ENCODE peak calls at places on chromosomes 5 and 9, in four cellular contexts. N is K562, L is A549, R is HL-60. T is an unnamed sample.

GRCh38 chr5:82307431-82307830 is 29.3 kb upstream of the RPS23 start:
- DNase-seq in R (no peak), N (no peak), L (no peak), T (no peak)

GRCh38 chr9:70902705-70903131 is 218.7 kb downstream of the TRPM3 start:
- DNase-seq in R (no peak), N (no peak), L (peak; percentile 2), T (peak; percentile 78)

GRCh38 chr5:102863058-102863457 is 108.0 kb downstream of the PAM start:
- DNase-seq in R (no peak), N (no peak), L (no peak), T (no peak)

GRCh38 chr9:2749485-2749884 is 32.2 kb downstream of the KCNV2 start:
- DNase-seq in N (no peak), R (no peak), L (no peak), T (no peak)

GRCh38 chr5:181053760-181054122 is 13.7 kb downstream of the BTNL9 start:
- DNase-seq in L (no peak), N (no peak), R (no peak), T (no peak)

GRCh38 chr5:143730112-143730801 is 81.7 kb upstream of the HMHB1 start:
- DNase-seq in R (no peak), N (no peak), L (no peak), T (no peak)

GRCh38 chr5:112232651-112233050 is 186.4 kb downstream of the EPB41L4A start:
- DNase-seq in L (no peak), R (no peak), N (no peak), T (no peak)

GRCh38 chr9:71909887-71910601 is 949 bp downstream of the ABHD17B start:
- DNase-seq in N (peak; percentile 27), R (peak; percentile 44), L (peak; percentile 46), T (peak; percentile 36)

GRCh38 chr9:135491764-135492163 is 8.7 kb upstream of the MRPS2 start:
- DNase-seq in R (no peak), L (no peak), N (no peak), T (no peak)

GRCh38 chr9:1073497-1073896 is 23.3 kb downstream of the DMRT2 start:
- DNase-seq in N (no peak), R (no peak), L (no peak), T (no peak)

GRCh38 chr5:31757813-31758212 is 118.9 kb downstream of the PDZD2 start:
- DNase-seq in N (no peak), R (no peak), L (no peak), T (no peak)

GRCh38 chr5:43769576-43770352 is 166.8 kb downstream of the NNT start:
- DNase-seq in N (no peak), L (no peak), R (no peak), T (no peak)

GRCh38 chr5:89930591-89931383 is 478.8 kb downstream of the CETN3 start:
- DNase-seq in L (no peak), R (no peak), N (no peak), T (peak; percentile 59)

GRCh38 chr5:53323511-53323910 is 156.9 kb upstream of the FST start:
- DNase-seq in L (no peak), R (no peak), N (no peak), T (peak; percentile 56)

GRCh38 chr5:1412621-1413020 is 32.6 kb downstream of the SLC6A3 start:
- DNase-seq in R (no peak), L (no peak), N (no peak), T (no peak)

GRCh38 chr5:159377653-159378052 is 47.4 kb upstream of the IL12B start:
- DNase-seq in N (no peak), R (no peak), L (no peak), T (no peak)

GRCh38 chr9:69380811-69381210 is 55.8 kb downstream of the ENTREP1 start:
- DNase-seq in N (no peak), R (no peak), L (no peak), T (no peak)

GRCh38 chr5:178467261-178468195 is 122.7 kb downstream of the COL23A1 start:
- DNase-seq in L (no peak), R (peak; percentile 88), N (no peak), T (peak; percentile 22)

GRCh38 chr5:146042628-146043279 is 62.6 kb downstream of the PLAC8L1 start:
- DNase-seq in L (no peak), N (peak; percentile 58), R (no peak), T (peak; percentile 92)

GRCh38 chr5:113274836-113275414 is 159.9 kb downstream of the TSSK1B start:
- DNase-seq in L (no peak), N (no peak), R (no peak), T (no peak)

GRCh38 chr5:163089926-163090325 is 347.5 kb upstream of the CCNG1 start:
- DNase-seq in N (no peak), R (no peak), L (no peak), T (no peak)

GRCh38 chr5:139458580-139459407 is 3.7 kb downstream of the ECSCR start:
- DNase-seq in N (no peak), L (no peak), R (peak; percentile 38), T (no peak)

DNA sequence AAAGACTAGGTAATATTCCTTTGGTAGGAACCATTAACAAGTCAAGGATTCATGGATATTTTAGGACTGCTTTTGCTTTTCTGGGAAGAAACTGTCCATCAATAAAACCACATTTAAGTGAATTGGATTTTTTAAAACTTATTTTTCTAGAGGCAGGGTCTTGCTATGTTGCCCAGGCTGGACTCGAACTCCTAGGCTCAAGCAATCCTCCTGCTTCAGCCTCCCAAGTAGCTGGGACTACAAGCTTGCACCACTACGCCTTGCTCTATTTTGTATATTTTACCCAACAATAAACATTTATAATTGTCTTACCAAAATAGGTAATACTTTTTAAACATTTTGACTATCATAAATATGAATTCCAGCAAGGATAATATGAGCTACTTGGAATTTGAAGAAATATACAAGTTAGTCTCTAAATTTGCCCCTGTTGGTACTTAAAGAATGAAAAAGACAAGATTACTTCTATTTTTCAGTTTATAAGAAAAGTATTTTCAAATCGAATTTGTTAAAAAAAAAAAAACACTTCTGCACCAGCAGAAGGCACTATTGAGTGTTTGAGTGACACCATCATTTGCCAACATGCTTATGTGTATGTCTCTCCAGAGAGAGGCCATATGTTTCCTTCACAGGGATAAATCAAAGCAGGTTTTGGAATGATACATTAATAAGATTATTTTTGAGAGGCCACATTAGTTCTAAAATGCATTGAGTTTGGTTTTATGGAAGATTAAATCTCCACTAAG is 60.0 kb upstream of the CARTPT start:
- DNase-seq in R (no peak), L (no peak), N (peak; percentile 31), T (no peak)
- TF ChIP-seq CTCF in R (no peak), L (peak; percentile 31), N (peak; percentile 34), T (no peak)

DNA sequence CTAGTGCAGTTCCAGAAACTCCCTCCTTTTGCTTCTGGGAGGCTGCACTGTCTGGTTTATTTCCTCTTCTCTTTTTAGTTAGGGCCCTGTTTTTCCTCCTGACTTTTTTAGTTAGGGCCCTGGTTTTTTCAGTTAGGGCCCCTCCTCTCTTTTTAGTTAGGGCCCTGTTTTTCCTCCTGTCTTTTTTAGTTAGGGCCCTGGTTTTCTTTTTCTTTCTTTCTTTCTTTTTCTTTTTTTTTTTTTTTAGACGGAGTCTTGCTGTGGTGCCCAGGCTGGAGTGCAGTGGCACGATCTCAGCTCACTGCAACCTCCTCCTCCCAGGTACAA is 15.1 kb downstream of the GSN start:
- DNase-seq in N (no peak), R (peak; percentile 34), L (no peak), T (no peak)
- H3K27ac ChIP-seq in N (no peak overlapping the region), R (peak overlapping the region; percentile 66), L (peak overlapping the region; percentile 92), T (peak overlapping the region; percentile 99)

GRCh38 chr9:93200989-93201339 is 17.0 kb downstream of the WNK2 start:
- DNase-seq in N (no peak), L (no peak), R (no peak), T (no peak)
- TF ChIP-seq CTCF in N (no peak), L (no peak), R (no peak), T (no peak)

GRCh38 chr5:115844321-115844817 is 2.6 kb downstream of the AP3S1 start:
- DNase-seq in N (no peak), L (no peak), R (no peak), T (no peak)
- H3K27ac ChIP-seq in N (no peak overlapping the region), L (no peak overlapping the region), R (peak overlapping the region; percentile 22), T (no peak overlapping the region)

GRCh38 chr5:92908952-92909351 is 672.1 kb downstream of the NR2F1-AS1 start:
- DNase-seq in R (no peak), L (no peak), N (no peak), T (no peak)

GRCh38 chr5:92911851-92912250 is 669.2 kb downstream of the NR2F1-AS1 start:
- DNase-seq in L (no peak), N (no peak), R (no peak), T (no peak)

GRCh38 chr5:92907914-92908606 is 673.0 kb downstream of the NR2F1-AS1 start:
- DNase-seq in N (no peak), R (no peak), L (no peak), T (no peak)

GRCh38 chr5:92911293-92911692 is 669.7 kb downstream of the NR2F1-AS1 start:
- DNase-seq in L (no peak), R (no peak), N (no peak), T (no peak)

DNA sequence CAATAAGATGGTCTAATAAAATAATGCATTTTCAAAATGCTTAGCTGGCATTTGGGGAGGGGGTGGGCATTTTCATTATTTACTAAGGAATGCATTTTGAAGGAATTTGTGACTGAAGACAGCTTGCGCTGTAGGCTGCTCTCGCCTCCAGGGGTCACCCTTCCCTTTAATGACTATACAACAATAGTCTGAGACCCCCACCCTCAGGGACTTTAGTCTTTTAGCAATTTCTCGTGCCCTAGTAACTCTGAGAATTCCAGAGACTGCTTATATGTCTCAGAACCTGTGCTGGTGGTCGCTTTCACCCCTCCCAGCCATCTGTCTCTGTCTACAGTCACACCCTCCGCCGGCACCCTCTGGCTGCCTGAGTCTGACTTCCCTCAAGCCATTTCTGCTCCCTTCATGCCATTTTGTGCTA is 671.5 kb downstream of the NR2F1-AS1 start:
- DNase-seq in N (no peak), L (no peak), R (no peak), T (no peak)
- TF ChIP-seq CTCF in N (no peak), L (peak; percentile 45), R (no peak), T (no peak)

DNA sequence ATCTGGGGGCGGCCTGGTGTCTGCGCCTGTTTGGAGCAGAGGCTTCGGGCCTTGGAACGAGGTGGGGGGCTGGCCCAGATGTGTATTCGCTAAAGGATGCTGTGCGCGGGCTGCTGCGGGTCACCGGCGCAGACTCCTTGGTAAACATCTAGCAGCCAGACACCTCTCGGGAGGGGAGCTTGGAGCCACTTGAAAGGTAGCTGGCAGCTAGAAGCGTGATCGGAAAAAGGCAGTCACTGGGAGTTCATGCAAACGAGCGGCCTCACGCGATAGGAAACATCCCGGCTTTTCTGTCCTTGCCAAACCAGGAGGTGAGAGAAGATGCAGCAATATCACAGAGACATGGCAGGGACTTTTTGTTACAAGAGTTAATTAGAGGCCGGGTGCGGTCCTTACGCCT is 8.1 kb downstream of the LAMC3 start:
- DNase-seq in N (peak; percentile 57), R (no peak), L (no peak), T (no peak)
- H3K27ac ChIP-seq in N (no peak overlapping the region), R (no peak overlapping the region), L (no peak overlapping the region), T (no peak overlapping the region)

GRCh38 chr9:75088646-75089368 is 493 bp downstream of the OSTF1 start:
- DNase-seq in N (peak; percentile 33), R (peak; percentile 80), L (peak; percentile 49), T (peak; percentile 63)

GRCh38 chr9:75087824-75088645 is at the start of the genes NMRK1 and OSTF1:
- DNase-seq in N (peak; percentile 87), L (peak; percentile 92), R (peak; percentile 92), T (peak; percentile 91)

GRCh38 chr9:75087279-75087823 is 604 bp downstream of the NMRK1 start:
- DNase-seq in N (no peak), L (peak; percentile 20), R (peak; percentile 60), T (peak; percentile 45)

GRCh38 chr9:75090579-75090978 is 2.3 kb downstream of the OSTF1 start:
- DNase-seq in N (no peak), R (no peak), L (no peak), T (no peak)

GRCh38 chr9:75089369-75089766 is 1.1 kb downstream of the OSTF1 start:
- DNase-seq in L (no peak), R (no peak), N (no peak), T (no peak)
- TF ChIP-seq CTCF in L (no peak), R (no peak), N (no peak), T (no peak)